ENCODE peak calls at places on chromosomes 5 and 9, in seven cellular contexts. T, G, L, P, Y, S and A are unnamed samples.

GRCh38 chr5:112738180-112738560 is 485 bp downstream of the APC start:
- DNase-seq in T (no peak), G (peak), L (no peak), P (peak), Y (peak), S (no peak), A (peak)

GRCh38 chr9:36823466-36823865 is 210.6 kb downstream of the PAX5 start:
- DNase-seq in T (no peak), G (no peak), L (no peak), P (no peak), Y (no peak), S (no peak), A (no peak)

GRCh38 chr9:125649315-125649714 is 57.7 kb downstream of the MAPKAP1 start:
- DNase-seq in T (no peak), G (peak), L (peak), P (no peak), Y (peak), S (no peak), A (peak)

GRCh38 chr5:51810592-51810991 is 427.3 kb downstream of the ISL1 start:
- DNase-seq in T (no peak), G (no peak), L (no peak), P (peak), Y (peak), S (no peak), A (no peak)

GRCh38 chr5:150401076-150401375 is 11.7 kb downstream of the CD74 start:
- DNase-seq in T (no peak), G (no peak), L (no peak), P (no peak), Y (no peak), S (no peak), A (no peak)

GRCh38 chr5:129963359-129963758 is 59.1 kb downstream of the CHSY3 start:
- DNase-seq in T (no peak), G (peak), L (peak), P (no peak), Y (peak), S (peak), A (no peak)

GRCh38 chr9:19799784-19800183 is 10.9 kb upstream of the SLC24A2 start:
- DNase-seq in T (no peak), G (no peak), L (no peak), P (no peak), Y (no peak), S (no peak), A (no peak)

GRCh38 chr9:132505961-132506691 is 76.3 kb upstream of the BARHL1 start:
- DNase-seq in T (no peak), G (no peak), L (no peak), P (no peak), Y (no peak), S (no peak), A (no peak)

GRCh38 chr9:85994191-85994590 is 53.2 kb downstream of the NAA35 start:
- DNase-seq in T (no peak), G (no peak), L (no peak), P (no peak), Y (no peak), S (no peak), A (no peak)

GRCh38 chr9:88005146-88005750 is 30.9 kb upstream of the CDK20 start:
- DNase-seq in T (no peak), G (peak), L (peak), P (no peak), Y (no peak), S (no peak), A (no peak)

GRCh38 chr5:143679777-143680176 is 132.2 kb upstream of the HMHB1 start:
- DNase-seq in T (no peak), G (peak), L (no peak), P (no peak), Y (no peak), S (no peak), A (no peak)

GRCh38 chr5:14675865-14676300 is 11.4 kb downstream of the OTULIN start:
- DNase-seq in T (peak), G (no peak), L (no peak), P (no peak), Y (no peak), S (no peak), A (no peak)

GRCh38 chr5:150055707-150056443 is 30.5 kb downstream of the CSF1R start:
- DNase-seq in T (no peak), G (no peak), L (no peak), P (no peak), Y (no peak), S (no peak), A (no peak)

GRCh38 chr9:136937186-136938001 is 7.1 kb downstream of the FBXW5 start:
- DNase-seq in T (no peak), G (no peak), L (no peak), P (no peak), Y (no peak), S (no peak), A (no peak)

GRCh38 chr5:143182901-143183820 is 220.3 kb downstream of the NR3C1 start:
- DNase-seq in T (peak), G (peak), L (peak), P (no peak), Y (no peak), S (no peak), A (peak)

GRCh38 chr9:38443181-38443580 is 18.9 kb upstream of the IGFBPL1 start:
- DNase-seq in T (no peak), G (peak), L (no peak), P (no peak), Y (peak), S (no peak), A (no peak)

GRCh38 chr9:93098236-93098946 is 2.4 kb downstream of the CARD19 start:
- DNase-seq in T (no peak), G (peak), L (peak), P (peak), Y (peak), S (no peak), A (peak)

GRCh38 chr9:68704804-68705635 is at the start of gene PIP5K1B:
- DNase-seq in T (peak), G (peak), L (peak), P (peak), Y (peak), S (peak), A (peak)

GRCh38 chr5:147187163-147187562 is 47.7 kb upstream of the STK32A start:
- DNase-seq in T (no peak), G (no peak), L (no peak), P (no peak), Y (no peak), S (no peak), A (no peak)

GRCh38 chr5:1526681-1527131 is 2.9 kb upstream of the LPCAT1 start:
- DNase-seq in T (no peak), G (no peak), L (no peak), P (no peak), Y (no peak), S (no peak), A (no peak)

GRCh38 chr5:1282139-1282992 is 12.5 kb downstream of the TERT start:
- DNase-seq in T (no peak), G (no peak), L (no peak), P (no peak), Y (peak), S (no peak), A (no peak)

GRCh38 chr5:153525536-153525935 is 35.1 kb downstream of the GRIA1 start:
- DNase-seq in T (no peak), G (peak), L (peak), P (no peak), Y (no peak), S (no peak), A (no peak)

GRCh38 chr9:119412399-119412798 is 43.2 kb upstream of the BRINP1 start:
- DNase-seq in T (no peak), G (no peak), L (no peak), P (no peak), Y (no peak), S (no peak), A (no peak)

GRCh38 chr9:4038182-4038723 is 261.6 kb downstream of the GLIS3 start:
- DNase-seq in T (no peak), G (peak), L (peak), P (no peak), Y (no peak), S (peak), A (no peak)

GRCh38 chr5:74643160-74643562 is 2.6 kb upstream of the ENC1 start:
- DNase-seq in T (no peak), G (peak), L (peak), P (peak), Y (peak), S (no peak), A (no peak)

GRCh38 chr5:171365351-171365750 is 22.3 kb upstream of the NPM1 start:
- DNase-seq in T (no peak), G (no peak), L (no peak), P (no peak), Y (no peak), S (peak), A (peak)

DNA sequence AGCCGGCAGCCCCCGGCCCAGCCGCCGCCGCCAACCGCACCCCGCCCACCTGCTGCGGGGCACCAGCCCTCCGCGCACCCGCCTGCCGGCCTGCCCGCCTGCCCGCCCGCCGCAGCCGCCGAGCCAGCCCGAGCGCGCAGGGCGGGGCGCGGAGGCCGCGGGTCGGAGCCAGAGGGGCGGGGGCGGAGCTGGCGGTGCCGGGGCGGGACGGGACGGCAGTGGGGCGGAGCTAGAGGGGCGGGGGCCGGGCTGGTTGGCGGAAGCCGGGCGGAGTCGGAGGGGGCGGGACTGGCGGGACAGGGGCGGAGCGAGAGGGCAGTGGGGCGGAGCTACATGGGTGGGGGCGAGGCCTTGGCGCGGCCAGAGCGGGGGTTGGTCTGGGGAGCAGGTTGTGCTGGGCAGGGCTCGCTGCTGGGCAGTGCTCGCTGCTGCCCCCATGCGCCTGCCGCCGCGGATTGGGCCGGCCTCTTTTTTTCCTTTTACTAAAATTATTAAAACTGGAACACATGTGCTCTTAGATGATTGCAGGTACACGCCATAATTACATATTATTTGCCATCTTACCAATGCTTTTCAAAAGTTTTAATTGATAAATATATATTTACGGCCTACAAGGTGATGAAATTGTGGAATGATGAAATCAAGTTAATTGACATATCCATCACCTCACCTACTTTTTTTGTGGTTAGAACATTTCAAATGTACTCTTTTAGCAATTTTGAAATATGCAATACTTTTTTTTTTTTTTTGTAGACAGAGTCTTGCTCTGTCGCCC is at the start of gene SH3GLB2:
- DNase-seq in T (peak), G (peak), L (peak), P (peak), Y (peak), S (peak), A (peak)
- TF ChIP-seq CTCF in T (peak), G (peak), L (peak), P (peak), Y (peak), S (peak), A (peak)

GRCh38 chr5:151917931-151918330 is 6.7 kb downstream of the GLRA1 start:
- DNase-seq in T (no peak), G (no peak), L (no peak), P (no peak), Y (no peak), S (no peak), A (no peak)

GRCh38 chr5:151924564-151925395 is at the start of gene GLRA1:
- DNase-seq in T (peak), G (peak), L (peak), P (peak), Y (peak), S (peak), A (peak)

GRCh38 chr5:151926186-151926585 is 1.5 kb upstream of the GLRA1 start:
- DNase-seq in T (no peak), G (no peak), L (no peak), P (no peak), Y (no peak), S (no peak), A (no peak)

GRCh38 chr5:151925396-151925750 is 722 bp upstream of the GLRA1 start:
- DNase-seq in T (no peak), G (no peak), L (no peak), P (no peak), Y (no peak), S (no peak), A (no peak)

GRCh38 chr5:151923865-151924264 is 786 bp downstream of the GLRA1 start:
- DNase-seq in T (no peak), G (no peak), L (no peak), P (peak), Y (peak), S (peak), A (no peak)
- TF ChIP-seq CTCF in T (peak), G (no peak), L (peak), P (peak), Y (peak), S (peak), A (no peak)

GRCh38 chr5:116637149-116637740 is 62.6 kb upstream of the SEMA6A start:
- DNase-seq in T (no peak), G (no peak), L (no peak), P (no peak), Y (no peak), S (no peak), A (no peak)
- TF ChIP-seq CTCF in T (no peak), G (no peak), L (no peak), P (no peak), Y (no peak), S (no peak), A (no peak)

GRCh38 chr5:157651011-157651611 is 1.1 kb downstream of the SOX30 start:
- DNase-seq in T (no peak), G (no peak), L (no peak), P (no peak), Y (no peak), S (no peak), A (no peak)

GRCh38 chr5:157649091-157649490 is 3.1 kb downstream of the SOX30 start:
- DNase-seq in T (no peak), G (no peak), L (no peak), P (no peak), Y (no peak), S (no peak), A (no peak)

GRCh38 chr5:157648275-157648990 is 3.8 kb downstream of the SOX30 start:
- DNase-seq in T (no peak), G (peak), L (peak), P (no peak), Y (no peak), S (no peak), A (no peak)

GRCh38 chr5:157652377-157652692 is at the start of gene SOX30:
- DNase-seq in T (no peak), G (no peak), L (no peak), P (no peak), Y (no peak), S (no peak), A (no peak)

DNA sequence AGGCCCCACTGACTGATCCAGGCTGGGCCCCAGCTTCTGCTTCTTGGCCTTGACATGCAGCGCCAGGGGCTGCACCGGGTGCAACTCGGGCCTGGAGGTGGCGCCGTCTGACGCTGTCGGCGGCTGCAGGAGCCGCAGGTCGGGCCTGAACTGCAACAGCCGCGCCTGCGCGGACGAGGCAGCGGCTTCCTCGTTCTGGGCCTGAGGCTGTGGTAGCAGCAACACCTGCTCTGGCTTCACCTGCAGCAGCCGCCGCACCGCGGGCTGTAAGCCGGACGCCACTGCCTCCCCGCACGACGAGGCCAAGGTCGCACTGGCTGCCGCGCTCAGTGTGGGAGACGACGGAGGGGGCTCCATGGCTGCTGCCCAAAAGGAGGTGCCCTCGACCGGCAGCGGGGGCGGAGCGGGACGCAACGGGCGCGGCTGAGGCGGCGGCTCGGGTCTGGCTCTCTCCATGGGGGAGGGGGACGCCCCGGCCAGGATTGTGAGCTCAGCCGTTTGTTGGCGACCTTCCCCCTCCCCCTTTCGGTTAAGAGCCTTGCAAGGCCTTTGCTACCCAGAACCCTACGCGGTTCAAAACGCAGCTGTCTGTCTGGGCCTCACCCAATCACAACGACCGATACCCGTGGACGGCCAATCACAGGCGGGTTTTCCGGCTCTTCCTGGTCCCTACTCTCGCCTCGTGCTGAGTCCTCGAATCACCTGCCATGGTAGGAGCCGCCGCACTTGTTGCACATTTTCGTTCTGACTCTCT is 438 bp downstream of the SOX30 start:
- DNase-seq in T (peak), G (peak), L (peak), P (peak), Y (no peak), S (no peak), A (peak)
- TF ChIP-seq CTCF in T (peak), G (no peak), L (peak), P (peak), Y (no peak), S (peak), A (no peak)